ENCODE peak calls at places on chromosomes 4 and X, in seven cellular contexts. X, H, A, M, L, Z and T are unnamed samples.

GRCh38 chrX:109797311-109797975 is 64.4 kb upstream of the ACSL4 start:
- DNase-seq in X (no peak), L (peak; percentile 49), H (no peak), M (no peak), A (no peak), Z (peak; percentile 1), T (peak; percentile 1)

GRCh38 chrX:122586831-122587230 is 597.2 kb upstream of the GRIA3 start:
- DNase-seq in A (no peak), H (no peak), X (no peak), L (peak; percentile 23), M (no peak), Z (peak; percentile 14), T (no peak)

GRCh38 chrX:45145492-45146215 is 55.0 kb downstream of the DIPK2B start:
- DNase-seq in A (no peak), X (no peak), L (no peak), Z (no peak), H (no peak), M (no peak), T (no peak)

GRCh38 chrX:16457239-16457638 is 192.7 kb upstream of the S100G start:
- DNase-seq in L (peak; percentile 90), Z (no peak), X (no peak), H (no peak), M (no peak), A (no peak), T (no peak)

GRCh38 chr4:1239949-1240305 is 9.0 kb downstream of the CTBP1 start:
- DNase-seq in Z (no peak), M (no peak), H (no peak), L (no peak), A (no peak), X (no peak), T (no peak)

GRCh38 chr4:182306792-182307507 is 63.7 kb downstream of the TENM3 start:
- DNase-seq in M (no peak), Z (no peak), A (no peak), H (no peak), L (peak; percentile 36), X (no peak), T (no peak)

GRCh38 chr4:139816856-139817255 is 151.2 kb downstream of the MGST2 start:
- DNase-seq in X (no peak), Z (no peak), L (no peak), A (no peak), M (no peak), H (no peak), T (no peak)

GRCh38 chr4:183971938-183972490 is 66.9 kb downstream of the STOX2 start:
- DNase-seq in H (peak; percentile 53), Z (no peak), M (no peak), X (no peak), A (no peak), L (no peak), T (no peak)

GRCh38 chrX:74940414-74940813 is 15.2 kb upstream of the NEXMIF start:
- DNase-seq in A (no peak), H (no peak), L (no peak), Z (no peak), X (no peak), M (no peak), T (no peak)

GRCh38 chr4:94426783-94427182 is 25.0 kb upstream of the PDLIM5 start:
- DNase-seq in A (no peak), Z (no peak), M (no peak), X (no peak), L (no peak), H (no peak), T (no peak)

GRCh38 chr4:177194906-177195305 is 114.8 kb upstream of the NEIL3 start:
- DNase-seq in H (no peak), L (no peak), Z (peak; percentile 60), A (no peak), X (no peak), M (no peak), T (no peak)

GRCh38 chrX:57104406-57104805 is 16.9 kb downstream of the SPIN2B start:
- DNase-seq in A (no peak), L (no peak), H (no peak), X (no peak), Z (no peak), M (no peak), T (no peak)

GRCh38 chrX:130330706-130331105 is 9.0 kb upstream of the SLC25A14 start:
- DNase-seq in X (no peak), M (peak; percentile 60), A (peak; percentile 60), L (peak; percentile 39), Z (peak; percentile 52), H (peak; percentile 53), T (peak; percentile 41)
- TF ChIP-seq CTCF in X (no peak), M (peak; percentile 53), A (peak; percentile 57), L (peak; percentile 47), Z (peak; percentile 42), H (peak; percentile 53), T (peak; percentile 64)

DNA sequence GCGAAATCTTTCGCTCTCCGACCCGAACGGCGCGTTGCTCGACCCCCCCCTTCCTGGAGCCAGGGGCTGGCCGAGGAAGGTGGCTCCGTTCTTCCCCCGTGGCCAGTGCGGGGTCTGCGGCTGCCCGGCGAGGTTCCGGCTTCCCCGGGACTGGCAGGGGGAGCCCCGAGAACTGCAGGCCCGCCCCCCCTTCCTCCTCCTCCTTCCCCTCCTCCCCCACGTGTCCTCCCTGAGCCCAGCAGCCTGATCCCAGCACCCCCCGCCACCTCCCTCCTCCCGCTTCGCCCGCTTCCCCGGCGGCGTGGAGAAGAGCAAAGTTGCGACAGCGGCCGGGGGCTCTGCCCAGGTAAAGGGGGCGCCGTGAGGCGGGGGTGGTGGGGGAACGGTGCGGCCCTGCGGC is 2.4 kb upstream of the BCORL1 start:
- DNase-seq in A (peak; percentile 48), M (peak; percentile 44), X (no peak), H (peak; percentile 20), L (no peak), Z (no peak), T (no peak)
- H3K4me3 ChIP-seq in A (no peak overlapping the region), M (peak overlapping the region; percentile 20), X (peak overlapping the region; percentile 17), H (peak overlapping the region; percentile 39), L (peak overlapping the region; percentile 61), Z (peak overlapping the region; percentile 54), T (no peak overlapping the region)

GRCh38 chr4:39975488-39976089 is 2.1 kb downstream of the PDS5A start:
- DNase-seq in L (peak; percentile 33), M (peak; percentile 9), H (peak; percentile 41), Z (peak; percentile 71), X (no peak), A (no peak), T (no peak)

GRCh38 chr4:39976945-39977488 is 694 bp downstream of the PDS5A start:
- DNase-seq in H (peak; percentile 42), L (no peak), M (peak; percentile 56), Z (no peak), A (peak; percentile 43), X (peak; percentile 20), T (no peak)

GRCh38 chr4:39977489-39978377 is at the start of gene PDS5A:
- DNase-seq in L (peak; percentile 87), X (peak; percentile 79), M (peak; percentile 96), H (peak; percentile 94), Z (peak; percentile 84), A (peak; percentile 96), T (peak; percentile 59)

GRCh38 chr4:39978378-39978775 is 666 bp upstream of the PDS5A start:
- DNase-seq in L (no peak), H (no peak), A (no peak), X (no peak), Z (no peak), M (no peak), T (no peak)

GRCh38 chr4:39976141-39976944 is 1.4 kb downstream of the PDS5A start:
- DNase-seq in L (peak; percentile 79), H (peak; percentile 82), A (peak; percentile 91), M (peak; percentile 91), Z (peak; percentile 88), X (peak; percentile 77), T (peak; percentile 54)
- TF ChIP-seq CTCF in L (peak; percentile 93), H (peak; percentile 87), A (peak; percentile 85), M (peak; percentile 83), Z (peak; percentile 90), X (no peak), T (peak; percentile 81)

GRCh38 chr4:112646632-112647537 is 9.9 kb downstream of the LARP7 start:
- DNase-seq in X (no peak), H (no peak), L (no peak), Z (no peak), M (no peak), A (no peak), T (no peak)

GRCh38 chr4:112649055-112649408 is 12.1 kb downstream of the LARP7 start:
- DNase-seq in M (no peak), Z (no peak), H (no peak), L (no peak), A (no peak), X (no peak), T (no peak)

GRCh38 chr4:112650332-112650731 is 13.4 kb downstream of the LARP7 start:
- DNase-seq in M (no peak), A (no peak), L (no peak), H (no peak), X (no peak), Z (no peak), T (no peak)

GRCh38 chr4:112647785-112648184 is 10.8 kb downstream of the LARP7 start:
- DNase-seq in Z (no peak), X (no peak), A (peak; percentile 26), H (no peak), L (no peak), M (no peak), T (no peak)

GRCh38 chr4:112648263-112649054 is 11.5 kb downstream of the LARP7 start:
- DNase-seq in Z (peak; percentile 14), M (no peak), X (no peak), H (no peak), L (no peak), A (peak; percentile 69), T (no peak)
- H3K4me3 ChIP-seq in Z (no peak overlapping the region), M (no peak overlapping the region), X (no peak overlapping the region), H (peak overlapping the region; percentile 6), L (no peak overlapping the region), A (peak overlapping the region; percentile 93), T (no peak overlapping the region)